ENCODE peak calls at places on chromosomes 16 and 17, in four cellular contexts. E is HepG2, D is K562, U is GM12878. X is an unnamed sample.

GRCh38 chr16:66874079-66874775 is 6.1 kb upstream of the PDP2 start:
- DNase-seq in E (no peak), D (no peak), U (no peak), X (no peak)

GRCh38 chr17:60628252-60628889 is 28.4 kb downstream of the PPM1D start:
- DNase-seq in E (no peak), D (no peak), U (no peak), X (no peak)

GRCh38 chr16:88132836-88133506 is 181.7 kb downstream of the BANP start:
- DNase-seq in E (no peak), D (no peak), U (no peak), X (no peak)

GRCh38 chr17:50647187-50647586 is 12.5 kb downstream of the ABCC3 start:
- DNase-seq in E (no peak), D (no peak), U (no peak), X (no peak)

GRCh38 chr17:78316867-78317816 is 42.7 kb downstream of the SOCS3 start:
- DNase-seq in E (peak; percentile 66), D (peak; percentile 72), U (peak; percentile 43), X (no peak)

GRCh38 chr17:72950236-72950931 is 142.1 kb downstream of the SLC39A11 start:
- DNase-seq in E (no peak), D (no peak), U (no peak), X (no peak)

GRCh38 chr17:77748436-77748835 is 210.1 kb upstream of the TNRC6C start:
- DNase-seq in E (no peak), D (no peak), U (no peak), X (no peak)

GRCh38 chr16:66476328-66477027 is 49.4 kb downstream of the BEAN1 start:
- DNase-seq in E (no peak), D (peak; percentile 85), U (no peak), X (peak; percentile 65)

GRCh38 chr16:87541882-87542234 is 49.0 kb upstream of the ZCCHC14 start:
- DNase-seq in E (no peak), D (no peak), U (no peak), X (no peak)

GRCh38 chr17:63446981-63447687 is 1.0 kb upstream of the CYB561 start:
- DNase-seq in E (no peak), D (no peak), U (no peak), X (no peak)

DNA sequence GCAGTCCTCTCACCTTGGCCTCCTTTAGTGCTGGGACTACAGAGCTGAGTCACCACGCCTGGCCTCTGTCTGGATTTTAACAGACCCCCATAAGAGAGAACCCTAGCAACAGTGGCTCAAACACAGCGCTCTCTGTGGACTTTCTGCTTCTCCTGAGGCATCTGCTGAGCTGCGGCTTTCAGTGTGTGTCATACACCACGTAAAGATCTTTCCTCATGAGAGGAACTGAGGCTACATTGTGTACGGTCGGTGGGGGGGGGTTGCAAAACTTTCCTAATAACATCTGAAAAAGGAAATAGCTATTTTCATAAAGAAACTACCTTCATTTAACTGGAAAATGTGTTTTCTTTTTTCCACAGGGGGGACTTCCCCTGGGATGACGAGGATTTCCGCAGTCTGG is 32.9 kb downstream of the DEF8 start:
- DNase-seq in E (no peak), D (no peak), U (no peak), X (no peak)
- TF ChIP-seq FOXK2 in E (no peak), D (no peak), U (no peak), X (no peak)

GRCh38 chr17:21029032-21029431 is 13.8 kb downstream of the USP22 start:
- DNase-seq in E (no peak), D (no peak), U (no peak), X (no peak)

GRCh38 chr17:21028192-21028591 is 14.6 kb downstream of the USP22 start:
- DNase-seq in E (no peak), D (no peak), U (no peak), X (no peak)

GRCh38 chr17:21029515-21029914 is 13.3 kb downstream of the USP22 start:
- DNase-seq in E (no peak), D (no peak), U (no peak), X (no peak)

GRCh38 chr17:21031756-21032396 is 10.9 kb downstream of the USP22 start:
- DNase-seq in E (no peak), D (no peak), U (no peak), X (no peak)

DNA sequence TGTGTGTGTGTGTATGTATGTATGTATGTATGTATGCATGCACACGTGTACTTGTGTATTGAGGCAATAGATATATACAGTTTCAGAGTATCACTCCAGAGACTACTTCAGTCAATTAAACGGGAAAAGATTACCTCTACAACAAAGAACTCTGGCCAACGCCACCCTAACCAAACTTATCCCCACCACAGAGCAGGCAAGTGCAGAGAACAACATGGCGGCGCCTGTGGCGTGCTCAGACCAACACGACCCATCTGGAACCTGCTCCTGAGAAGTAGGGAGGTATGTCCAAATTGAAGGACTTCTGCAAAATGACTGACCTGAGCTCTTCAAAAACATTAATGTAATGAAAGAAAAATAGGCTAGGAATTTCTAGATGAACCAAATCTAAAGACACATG is 12.4 kb downstream of the USP22 start:
- DNase-seq in E (no peak), D (no peak), U (no peak), X (no peak)
- TF ChIP-seq FOXK2 in E (no peak), D (no peak), U (no peak), X (no peak)

DNA sequence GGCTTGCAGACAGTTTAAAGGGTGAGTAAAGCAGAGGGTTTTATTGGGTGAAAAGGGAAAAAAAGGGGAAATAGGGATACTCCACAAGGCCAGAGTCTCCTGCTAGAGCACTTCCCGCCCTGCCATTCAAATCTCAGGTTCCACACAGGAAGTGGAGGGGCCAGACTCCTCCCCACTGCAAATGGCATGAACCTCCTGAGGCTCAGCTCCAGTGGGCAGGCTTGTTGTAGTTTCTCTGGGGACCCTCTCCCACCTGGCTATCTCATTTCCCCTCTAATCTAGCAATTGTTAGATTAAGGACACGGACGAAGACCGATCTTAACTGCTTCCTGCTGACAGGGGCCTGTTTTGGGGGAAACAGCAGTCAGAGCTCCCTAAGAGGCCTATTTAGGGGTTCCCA is 43.4 kb downstream of the TAOK1 start:
- DNase-seq in E (no peak), D (no peak), U (no peak), X (no peak)
- TF ChIP-seq FOXK2 in E (no peak), D (no peak), U (no peak), X (no peak)

DNA sequence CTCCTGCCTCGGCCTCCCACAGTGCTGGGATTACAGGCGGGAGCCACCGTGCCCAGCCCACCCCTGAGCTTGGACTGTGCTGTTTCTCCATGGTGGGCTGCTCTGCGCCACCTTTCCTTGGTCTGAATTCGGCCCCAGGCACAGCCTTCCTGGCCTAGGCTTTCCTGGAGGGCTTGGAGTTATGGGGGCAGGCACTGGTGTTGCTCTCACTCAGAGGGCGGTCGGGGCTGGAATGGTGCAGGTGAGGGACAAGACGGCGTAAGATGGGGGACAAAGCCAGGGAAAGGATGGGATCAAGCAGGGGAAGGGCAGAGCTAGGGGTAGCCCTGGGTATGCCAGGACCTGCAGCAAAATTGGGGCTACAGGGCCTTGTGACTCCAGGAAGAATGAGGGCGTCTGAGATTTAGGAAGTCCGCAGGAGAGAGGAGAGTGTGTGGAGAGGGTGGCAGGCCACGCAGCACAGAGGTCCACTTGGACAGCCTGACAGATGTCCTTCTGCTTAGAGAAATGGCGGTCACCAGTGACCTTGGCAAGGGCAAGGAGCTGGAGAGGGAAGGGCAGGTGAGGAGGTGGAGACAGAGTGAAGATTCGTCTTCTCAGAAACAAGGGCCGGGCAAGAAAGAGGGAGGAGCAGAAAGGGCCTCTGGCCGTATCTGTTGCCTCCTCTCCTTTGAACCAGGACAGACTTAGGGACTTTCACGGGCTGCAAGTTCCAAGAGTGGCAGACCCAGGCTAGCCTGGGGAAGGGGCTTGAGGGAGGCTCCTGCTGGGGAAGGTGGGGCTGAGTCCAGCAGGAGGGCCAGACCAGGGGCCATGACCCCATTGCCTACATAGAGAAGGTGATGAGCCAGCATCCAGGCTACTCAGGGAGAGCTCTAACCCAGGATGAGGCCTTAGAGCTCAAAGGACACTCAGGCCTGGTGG is 1.5 kb upstream of the ATP6V0C start:
- DNase-seq in E (no peak), D (no peak), U (no peak), X (no peak)
- TF ChIP-seq FOXK2 in E (no peak), D (no peak), U (no peak), X (no peak)